ENCODE peak calls at places on chromosomes 16 and 17, in four cellular contexts. E is HepG2, Y is HCT116, H is K562. U is an unnamed sample.
A peak's percentile ranks its signal among the peaks of the same experiment; 100 is the strongest.

GRCh38 chr16:11250091-11250785 is 5.8 kb downstream of the SOCS1 start:
- DNase-seq in H (no peak), E (no peak), Y (no peak), U (no peak)

GRCh38 chr16:89320717-89321501 is 103.4 kb downstream of the ZNF778 start:
- DNase-seq in Y (no peak), H (peak; percentile 92), E (no peak), U (no peak)

GRCh38 chr17:81869221-81870154 is 1.6 kb downstream of the ARHGDIA start:
- DNase-seq in Y (no peak), H (peak; percentile 68), E (no peak), U (no peak)

GRCh38 chr17:7929158-7930029 is at the start of gene KCNAB3:
- DNase-seq in Y (no peak), E (no peak), H (peak; percentile 20), U (no peak)

GRCh38 chr17:15891348-15891747 is 53.6 kb upstream of the ADORA2B start:
- DNase-seq in H (no peak), Y (no peak), E (no peak), U (no peak)

GRCh38 chr17:73710095-73710592 is 65.9 kb upstream of the SDK2 start:
- DNase-seq in Y (peak; percentile 67), H (peak; percentile 84), E (peak; percentile 54), U (peak; percentile 28)

GRCh38 chr17:72381597-72382397 is 261.0 kb downstream of the SOX9 start:
- DNase-seq in E (no peak), H (no peak), Y (peak; percentile 80), U (no peak)

GRCh38 chr16:68265078-68265925 is 976 bp downstream of the SLC7A6 start:
- DNase-seq in H (peak; percentile 42), Y (peak; percentile 68), E (peak; percentile 100), U (no peak)

GRCh38 chr17:81470944-81471803 is 41.4 kb downstream of the ACTG1 start:
- DNase-seq in E (no peak), H (no peak), Y (no peak), U (no peak)

GRCh38 chr16:35405547-35405946 is 1946.1 kb downstream of the TP53TG3F start:
- DNase-seq in Y (no peak), H (no peak), E (no peak), U (no peak)

GRCh38 chr16:15899538-15900100 is 11.2 kb upstream of the CEP20 start:
- DNase-seq in H (peak; percentile 61), E (peak; percentile 95), Y (peak; percentile 99), U (peak; percentile 92)

GRCh38 chr17:61389670-61390478 is 9.8 kb upstream of the TBX2 start:
- DNase-seq in Y (no peak), H (peak; percentile 75), E (no peak), U (no peak)

GRCh38 chr16:75273054-75273925 is 21.9 kb upstream of the BCAR1 start:
- DNase-seq in E (no peak), Y (no peak), H (no peak), U (no peak)

GRCh38 chr16:12319464-12320030 is 343.0 kb downstream of the SNX29 start:
- DNase-seq in E (no peak), Y (no peak), H (no peak), U (no peak)

GRCh38 chr17:79732804-79733691 is 2.3 kb downstream of the ENPP7 start:
- DNase-seq in E (peak; percentile 54), H (no peak), Y (no peak), U (no peak)

GRCh38 chr17:79506150-79506870 is 104.5 kb downstream of the RBFOX3 start:
- DNase-seq in H (no peak), E (no peak), Y (no peak), U (no peak)

DNA sequence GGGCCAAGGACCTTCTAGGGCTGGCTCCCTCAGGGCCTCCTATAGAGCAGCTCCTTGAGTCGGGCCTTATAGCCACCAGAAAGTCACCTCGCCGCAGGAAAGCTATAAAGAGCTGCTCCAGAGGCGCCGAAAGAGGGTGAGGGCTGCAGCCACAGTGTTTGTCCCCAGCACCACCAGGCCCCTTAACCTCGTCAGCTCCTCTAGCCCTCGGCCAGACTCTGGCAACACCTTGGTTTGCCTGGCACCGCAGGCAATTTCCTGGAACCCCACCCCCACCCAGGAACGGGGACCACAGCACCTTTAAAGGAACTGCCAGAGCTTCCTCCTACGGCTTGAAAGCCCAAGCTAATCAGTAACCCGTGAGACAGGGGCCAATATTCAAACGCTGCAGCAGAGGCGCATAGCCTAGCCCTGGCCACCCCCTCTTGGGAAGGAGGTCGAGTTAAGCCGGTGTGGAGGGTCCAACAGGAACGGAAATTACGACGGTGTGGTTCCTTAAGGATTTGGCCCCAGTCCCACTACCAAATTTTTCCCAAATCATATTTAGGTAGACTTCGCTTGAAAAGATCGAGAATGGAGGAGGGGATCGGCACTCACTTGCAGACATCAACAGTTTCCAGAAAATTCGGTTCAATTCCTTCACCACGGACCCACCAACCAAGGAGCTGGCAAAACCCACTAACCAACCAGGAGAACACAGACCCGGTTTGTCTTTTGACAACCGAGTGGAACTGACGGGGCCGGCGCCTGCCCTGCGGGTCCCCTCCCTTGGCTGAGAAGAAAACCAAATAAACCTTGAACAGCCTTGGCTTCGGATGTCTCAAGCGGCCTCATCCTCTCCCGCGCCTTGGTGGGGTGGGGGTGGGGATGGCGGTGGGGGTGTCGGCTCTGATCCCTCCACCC is 3.0 kb downstream of the HOXB6 start:
- DNase-seq in E (no peak), Y (no peak), H (no peak), U (no peak)
- H3K27me3 ChIP-seq in E (peaks cover 38% of the 10 kb centered on the region), Y (no peaks in the 10 kb centered on the region), H (no peaks in the 10 kb centered on the region), U (no peaks in the 10 kb centered on the region)

GRCh38 chr17:682150-682549 is 32.5 kb downstream of the VPS53 start:
- DNase-seq in H (no peak), E (no peak), Y (no peak), U (no peak)

GRCh38 chr17:683040-683439 is 31.6 kb downstream of the VPS53 start:
- DNase-seq in E (no peak), Y (no peak), H (no peak), U (no peak)

GRCh38 chr17:680554-680953 is 34.1 kb downstream of the VPS53 start:
- DNase-seq in H (no peak), Y (no peak), E (no peak), U (no peak)

GRCh38 chr17:683499-684254 is 31.0 kb downstream of the VPS53 start:
- DNase-seq in H (no peak), E (no peak), Y (no peak), U (no peak)

GRCh38 chr17:681738-682137 is 32.9 kb downstream of the VPS53 start:
- DNase-seq in Y (no peak), H (no peak), E (no peak), U (no peak)
- TF ChIP-seq TCF7L2 in Y (no peak), H (no peak), E (no peak), U (no peak)

DNA sequence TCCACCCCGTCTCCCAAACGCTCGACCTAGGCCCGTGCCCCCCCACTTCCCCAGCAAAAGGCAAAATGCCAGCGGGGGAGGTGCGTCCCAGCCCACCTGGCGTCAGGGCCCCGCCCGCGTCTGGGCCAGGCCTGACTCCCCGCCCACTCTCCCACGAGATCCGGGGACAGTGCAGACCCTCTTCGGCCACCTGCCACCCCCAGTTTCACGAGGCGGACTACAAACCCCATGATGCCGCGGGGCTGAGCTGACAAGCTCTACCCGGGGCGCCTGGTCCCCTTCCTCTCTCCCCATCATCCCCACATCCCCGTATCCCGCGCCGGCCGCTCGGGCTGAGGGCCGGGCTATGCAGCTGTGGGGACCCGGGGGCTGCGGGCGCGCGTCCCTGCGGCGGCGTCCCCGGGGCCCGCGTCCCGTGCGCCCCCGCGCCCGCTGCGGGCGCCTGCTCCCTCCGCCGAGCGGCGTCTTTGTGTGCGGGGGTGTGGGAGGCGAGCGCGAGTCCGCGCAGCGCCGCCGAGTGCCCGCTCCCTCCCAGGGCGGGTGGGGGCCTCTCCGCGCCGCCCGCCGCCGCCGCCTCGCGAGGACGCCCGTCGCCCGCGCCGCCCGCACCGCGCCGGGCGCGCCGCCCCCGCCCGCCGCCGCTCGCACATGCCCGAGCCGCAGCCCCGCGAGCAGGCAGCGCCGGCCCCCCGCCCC is at the start of gene ANKRD13B:
- DNase-seq in E (no peak), Y (no peak), H (peak; percentile 67), U (no peak)
- H3K4me1 ChIP-seq in E (peaks cover 60% of the 10 kb centered on the region), Y (peaks cover 28% of the 10 kb centered on the region), H (peaks cover 44% of the 10 kb centered on the region), U (peaks cover 74% of the 10 kb centered on the region)

GRCh38 chr16:1789643-1790045 is 3.9 kb downstream of the IGFALS start:
- DNase-seq in H (peak; percentile 53), E (no peak), Y (no peak), U (no peak)
- H3K27me3 ChIP-seq in H (no peaks in the 10 kb centered on the region), E (no peaks in the 10 kb centered on the region), Y (no peaks in the 10 kb centered on the region), U (no peaks in the 10 kb centered on the region)

DNA sequence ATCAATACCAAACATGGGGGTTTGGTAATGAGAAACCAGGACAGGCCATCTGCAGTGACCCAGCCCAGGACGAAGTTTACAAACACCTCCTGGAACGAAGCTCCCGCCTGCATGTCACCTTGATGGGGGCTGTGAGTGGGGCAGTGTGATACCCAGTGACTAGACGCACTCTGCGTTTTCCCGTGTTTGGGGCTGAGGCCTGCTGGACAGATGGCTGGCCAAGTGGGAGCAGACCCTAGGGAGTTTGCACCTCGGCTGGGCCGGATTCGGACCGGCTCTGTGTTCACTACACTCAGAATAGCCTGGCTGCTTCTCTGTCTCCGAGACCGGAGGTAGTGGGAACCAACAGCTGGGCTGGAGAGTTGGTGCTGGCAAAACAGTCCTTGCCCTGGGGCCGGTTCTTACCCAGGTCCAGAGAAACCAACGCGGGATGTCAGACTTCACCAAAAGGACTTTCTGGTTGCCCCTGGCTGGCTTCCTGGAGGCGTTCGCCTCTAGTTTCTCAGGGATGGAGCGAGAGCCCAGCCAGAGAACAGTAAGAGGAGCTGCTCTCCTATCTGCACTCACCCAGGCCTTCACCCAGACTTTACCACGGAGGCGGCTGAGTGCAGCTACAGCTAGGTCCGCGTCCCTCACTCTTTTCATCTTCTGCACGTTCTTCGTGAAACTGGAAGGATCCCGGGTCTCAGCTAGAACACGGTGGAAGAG is 20.4 kb downstream of the CARHSP1 start:
- DNase-seq in Y (no peak), H (peak; percentile 7), E (no peak), U (no peak)
- TF ChIP-seq TCF7L2 in Y (no peak), H (no peak), E (no peak), U (no peak)